ENCODE peak calls at places on chromosomes 2 and 18, in six cellular contexts. One of them, this sample, is unnamed.

GRCh38 chr2:205769879-205770278 is 87.6 kb downstream of the NRP2 start:
- DNase-seq in progenitor cell of endocrine pancreas: no peak
- DNase-seq in stimulated activated CD8-positive, alpha-beta memory T cell treated with anti-CD3 and anti-CD28 coated beads, Interleukin-2, amount 100 ng/mL, for 48 hours: no peak
- DNase-seq in left kidney: peak; percentile 20
- DNase-seq in foreskin fibroblast: no peak
- DNase-seq in amniotic stem cell: no peak
- DNase-seq in this sample: no peak

GRCh38 chr2:130336877-130337734 is 5.6 kb upstream of the IMP4 start:
- DNase-seq in left kidney: peak; percentile 95
- DNase-seq in amniotic stem cell: peak; percentile 53
- DNase-seq in stimulated activated CD8-positive, alpha-beta memory T cell treated with anti-CD3 and anti-CD28 coated beads, Interleukin-2, amount 100 ng/mL, for 48 hours: no peak
- DNase-seq in foreskin fibroblast: peak; percentile 86
- DNase-seq in progenitor cell of endocrine pancreas: peak; percentile 91
- DNase-seq in this sample: no peak

GRCh38 chr2:1494257-1494656 is 81.0 kb downstream of the TPO start:
- DNase-seq in progenitor cell of endocrine pancreas: no peak
- DNase-seq in foreskin fibroblast: no peak
- DNase-seq in amniotic stem cell: no peak
- DNase-seq in left kidney: no peak
- DNase-seq in stimulated activated CD8-positive, alpha-beta memory T cell treated with anti-CD3 and anti-CD28 coated beads, Interleukin-2, amount 100 ng/mL, for 48 hours: no peak
- DNase-seq in this sample: no peak

GRCh38 chr2:172985139-172985874 is 90.3 kb upstream of the MAP3K20 start:
- DNase-seq in progenitor cell of endocrine pancreas: no peak
- DNase-seq in stimulated activated CD8-positive, alpha-beta memory T cell treated with anti-CD3 and anti-CD28 coated beads, Interleukin-2, amount 100 ng/mL, for 48 hours: no peak
- DNase-seq in left kidney: no peak
- DNase-seq in foreskin fibroblast: peak; percentile 59
- DNase-seq in amniotic stem cell: peak; percentile 61
- DNase-seq in this sample: peak; percentile 67

GRCh38 chr2:173090973-173091660 is 15.5 kb downstream of the MAP3K20 start:
- DNase-seq in progenitor cell of endocrine pancreas: no peak
- DNase-seq in left kidney: no peak
- DNase-seq in stimulated activated CD8-positive, alpha-beta memory T cell treated with anti-CD3 and anti-CD28 coated beads, Interleukin-2, amount 100 ng/mL, for 48 hours: no peak
- DNase-seq in foreskin fibroblast: no peak
- DNase-seq in amniotic stem cell: no peak
- DNase-seq in this sample: no peak

GRCh38 chr2:63189026-63189425 is 138.4 kb downstream of the OTX1 start:
- DNase-seq in amniotic stem cell: peak; percentile 38
- DNase-seq in foreskin fibroblast: peak; percentile 64
- DNase-seq in progenitor cell of endocrine pancreas: no peak
- DNase-seq in left kidney: peak; percentile 15
- DNase-seq in stimulated activated CD8-positive, alpha-beta memory T cell treated with anti-CD3 and anti-CD28 coated beads, Interleukin-2, amount 100 ng/mL, for 48 hours: no peak
- DNase-seq in this sample: no peak

GRCh38 chr2:108490506-108491122 is 41.6 kb downstream of the GCC2 start:
- DNase-seq in foreskin fibroblast: no peak
- DNase-seq in stimulated activated CD8-positive, alpha-beta memory T cell treated with anti-CD3 and anti-CD28 coated beads, Interleukin-2, amount 100 ng/mL, for 48 hours: no peak
- DNase-seq in progenitor cell of endocrine pancreas: no peak
- DNase-seq in left kidney: no peak
- DNase-seq in amniotic stem cell: no peak
- DNase-seq in this sample: no peak

GRCh38 chr2:118442949-118443348 is 354.7 kb downstream of the INSIG2 start:
- DNase-seq in left kidney: no peak
- DNase-seq in progenitor cell of endocrine pancreas: no peak
- DNase-seq in amniotic stem cell: no peak
- DNase-seq in stimulated activated CD8-positive, alpha-beta memory T cell treated with anti-CD3 and anti-CD28 coated beads, Interleukin-2, amount 100 ng/mL, for 48 hours: no peak
- DNase-seq in foreskin fibroblast: no peak
- DNase-seq in this sample: no peak

GRCh38 chr2:11805920-11806319 is 59.5 kb downstream of the LPIN1 start:
- DNase-seq in progenitor cell of endocrine pancreas: no peak
- DNase-seq in foreskin fibroblast: no peak
- DNase-seq in left kidney: no peak
- DNase-seq in stimulated activated CD8-positive, alpha-beta memory T cell treated with anti-CD3 and anti-CD28 coated beads, Interleukin-2, amount 100 ng/mL, for 48 hours: no peak
- DNase-seq in amniotic stem cell: no peak
- DNase-seq in this sample: no peak

GRCh38 chr2:2199841-2200240 is 131.2 kb downstream of the MYT1L start:
- DNase-seq in amniotic stem cell: no peak
- DNase-seq in left kidney: no peak
- DNase-seq in foreskin fibroblast: no peak
- DNase-seq in progenitor cell of endocrine pancreas: no peak
- DNase-seq in stimulated activated CD8-positive, alpha-beta memory T cell treated with anti-CD3 and anti-CD28 coated beads, Interleukin-2, amount 100 ng/mL, for 48 hours: no peak
- DNase-seq in this sample: no peak

GRCh38 chr2:199581504-199581903 is 123.8 kb upstream of the SATB2 start:
- DNase-seq in amniotic stem cell: no peak
- DNase-seq in stimulated activated CD8-positive, alpha-beta memory T cell treated with anti-CD3 and anti-CD28 coated beads, Interleukin-2, amount 100 ng/mL, for 48 hours: no peak
- DNase-seq in progenitor cell of endocrine pancreas: no peak
- DNase-seq in foreskin fibroblast: no peak
- DNase-seq in left kidney: no peak
- DNase-seq in this sample: no peak

GRCh38 chr2:166972002-166972401 is 83.7 kb downstream of the XIRP2 start:
- DNase-seq in stimulated activated CD8-positive, alpha-beta memory T cell treated with anti-CD3 and anti-CD28 coated beads, Interleukin-2, amount 100 ng/mL, for 48 hours: no peak
- DNase-seq in amniotic stem cell: no peak
- DNase-seq in left kidney: no peak
- DNase-seq in foreskin fibroblast: no peak
- DNase-seq in progenitor cell of endocrine pancreas: no peak
- DNase-seq in this sample: no peak

GRCh38 chr18:21703241-21703820 is 1.2 kb downstream of the ABHD3 start:
- DNase-seq in progenitor cell of endocrine pancreas: no peak
- DNase-seq in left kidney: no peak
- DNase-seq in foreskin fibroblast: no peak
- DNase-seq in stimulated activated CD8-positive, alpha-beta memory T cell treated with anti-CD3 and anti-CD28 coated beads, Interleukin-2, amount 100 ng/mL, for 48 hours: no peak
- DNase-seq in amniotic stem cell: no peak
- DNase-seq in this sample: no peak

GRCh38 chr2:100289020-100289419 is 33.3 kb downstream of the LONRF2 start:
- DNase-seq in left kidney: no peak
- DNase-seq in foreskin fibroblast: no peak
- DNase-seq in progenitor cell of endocrine pancreas: no peak
- DNase-seq in stimulated activated CD8-positive, alpha-beta memory T cell treated with anti-CD3 and anti-CD28 coated beads, Interleukin-2, amount 100 ng/mL, for 48 hours: no peak
- DNase-seq in amniotic stem cell: no peak
- DNase-seq in this sample: no peak

GRCh38 chr2:111534816-111535803 is 348.9 kb downstream of the ANAPC1 start:
- DNase-seq in stimulated activated CD8-positive, alpha-beta memory T cell treated with anti-CD3 and anti-CD28 coated beads, Interleukin-2, amount 100 ng/mL, for 48 hours: no peak
- DNase-seq in foreskin fibroblast: peak; percentile 76
- DNase-seq in amniotic stem cell: no peak
- DNase-seq in progenitor cell of endocrine pancreas: no peak
- DNase-seq in left kidney: peak; percentile 47
- DNase-seq in this sample: no peak

GRCh38 chr2:170974304-170974993 is 45.4 kb downstream of the GORASP2 start:
- DNase-seq in left kidney: peak; percentile 52
- DNase-seq in stimulated activated CD8-positive, alpha-beta memory T cell treated with anti-CD3 and anti-CD28 coated beads, Interleukin-2, amount 100 ng/mL, for 48 hours: no peak
- DNase-seq in foreskin fibroblast: peak; percentile 45
- DNase-seq in progenitor cell of endocrine pancreas: no peak
- DNase-seq in amniotic stem cell: no peak
- DNase-seq in this sample: no peak

GRCh38 chr2:192190474-192190873 is 4.3 kb downstream of the TMEFF2 start:
- DNase-seq in left kidney: peak; percentile 49
- DNase-seq in foreskin fibroblast: peak; percentile 62
- DNase-seq in amniotic stem cell: no peak
- DNase-seq in stimulated activated CD8-positive, alpha-beta memory T cell treated with anti-CD3 and anti-CD28 coated beads, Interleukin-2, amount 100 ng/mL, for 48 hours: no peak
- DNase-seq in progenitor cell of endocrine pancreas: no peak
- DNase-seq in this sample: no peak

GRCh38 chr2:241534701-241535375 is 23.7 kb upstream of the BOK start:
- DNase-seq in left kidney: no peak
- DNase-seq in progenitor cell of endocrine pancreas: no peak
- DNase-seq in foreskin fibroblast: no peak
- DNase-seq in stimulated activated CD8-positive, alpha-beta memory T cell treated with anti-CD3 and anti-CD28 coated beads, Interleukin-2, amount 100 ng/mL, for 48 hours: no peak
- DNase-seq in amniotic stem cell: no peak
- DNase-seq in this sample: no peak

GRCh38 chr2:84880645-84881521 is at the start of gene TRABD2A:
- DNase-seq in stimulated activated CD8-positive, alpha-beta memory T cell treated with anti-CD3 and anti-CD28 coated beads, Interleukin-2, amount 100 ng/mL, for 48 hours: peak; percentile 68
- DNase-seq in amniotic stem cell: no peak
- DNase-seq in left kidney: peak; percentile 57
- DNase-seq in foreskin fibroblast: peak; percentile 65
- DNase-seq in progenitor cell of endocrine pancreas: no peak
- DNase-seq in this sample: no peak

GRCh38 chr2:212520340-212520739 is 18.3 kb downstream of the ERBB4 start:
- DNase-seq in progenitor cell of endocrine pancreas: no peak
- DNase-seq in foreskin fibroblast: peak; percentile 2
- DNase-seq in amniotic stem cell: no peak
- DNase-seq in stimulated activated CD8-positive, alpha-beta memory T cell treated with anti-CD3 and anti-CD28 coated beads, Interleukin-2, amount 100 ng/mL, for 48 hours: no peak
- DNase-seq in left kidney: peak; percentile 59
- DNase-seq in this sample: no peak

GRCh38 chr2:178208336-178208735 is 14.0 kb downstream of the OSBPL6 start:
- DNase-seq in progenitor cell of endocrine pancreas: no peak
- DNase-seq in left kidney: no peak
- DNase-seq in stimulated activated CD8-positive, alpha-beta memory T cell treated with anti-CD3 and anti-CD28 coated beads, Interleukin-2, amount 100 ng/mL, for 48 hours: no peak
- DNase-seq in amniotic stem cell: no peak
- DNase-seq in foreskin fibroblast: no peak
- DNase-seq in this sample: no peak

GRCh38 chr2:888211-888801 is 62.3 kb upstream of the SNTG2 start:
- DNase-seq in stimulated activated CD8-positive, alpha-beta memory T cell treated with anti-CD3 and anti-CD28 coated beads, Interleukin-2, amount 100 ng/mL, for 48 hours: no peak
- DNase-seq in left kidney: no peak
- DNase-seq in progenitor cell of endocrine pancreas: no peak
- DNase-seq in foreskin fibroblast: peak; percentile 83
- DNase-seq in amniotic stem cell: no peak
- DNase-seq in this sample: no peak

GRCh38 chr2:241768251-241768711 is 8.3 kb upstream of the GAL3ST2 start:
- DNase-seq in progenitor cell of endocrine pancreas: no peak
- DNase-seq in foreskin fibroblast: no peak
- DNase-seq in stimulated activated CD8-positive, alpha-beta memory T cell treated with anti-CD3 and anti-CD28 coated beads, Interleukin-2, amount 100 ng/mL, for 48 hours: no peak
- DNase-seq in amniotic stem cell: no peak
- DNase-seq in left kidney: no peak
- DNase-seq in this sample: no peak

GRCh38 chr2:237132799-237133198 is 47.1 kb downstream of the COPS8 start:
- DNase-seq in progenitor cell of endocrine pancreas: no peak
- DNase-seq in stimulated activated CD8-positive, alpha-beta memory T cell treated with anti-CD3 and anti-CD28 coated beads, Interleukin-2, amount 100 ng/mL, for 48 hours: no peak
- DNase-seq in foreskin fibroblast: no peak
- DNase-seq in left kidney: no peak
- DNase-seq in amniotic stem cell: no peak
- DNase-seq in this sample: no peak

GRCh38 chr2:216235462-216235861 is 126.3 kb downstream of the XRCC5 start:
- DNase-seq in foreskin fibroblast: no peak
- DNase-seq in amniotic stem cell: no peak
- DNase-seq in stimulated activated CD8-positive, alpha-beta memory T cell treated with anti-CD3 and anti-CD28 coated beads, Interleukin-2, amount 100 ng/mL, for 48 hours: no peak
- DNase-seq in progenitor cell of endocrine pancreas: no peak
- DNase-seq in left kidney: no peak
- DNase-seq in this sample: no peak

GRCh38 chr2:101440127-101440738 is 34.7 kb downstream of the RFX8 start:
- DNase-seq in stimulated activated CD8-positive, alpha-beta memory T cell treated with anti-CD3 and anti-CD28 coated beads, Interleukin-2, amount 100 ng/mL, for 48 hours: no peak
- DNase-seq in amniotic stem cell: no peak
- DNase-seq in foreskin fibroblast: peak; percentile 36
- DNase-seq in left kidney: peak; percentile 46
- DNase-seq in progenitor cell of endocrine pancreas: no peak
- DNase-seq in this sample: no peak

GRCh38 chr18:59669872-59670657 is 27.2 kb downstream of the CCBE1 start:
- DNase-seq in amniotic stem cell: no peak
- DNase-seq in left kidney: no peak
- DNase-seq in stimulated activated CD8-positive, alpha-beta memory T cell treated with anti-CD3 and anti-CD28 coated beads, Interleukin-2, amount 100 ng/mL, for 48 hours: no peak
- DNase-seq in progenitor cell of endocrine pancreas: no peak
- DNase-seq in foreskin fibroblast: peak; percentile 93
- DNase-seq in this sample: no peak

GRCh38 chr2:43029186-43029585 is 197.2 kb downstream of the ZFP36L2 start:
- DNase-seq in left kidney: no peak
- DNase-seq in progenitor cell of endocrine pancreas: no peak
- DNase-seq in stimulated activated CD8-positive, alpha-beta memory T cell treated with anti-CD3 and anti-CD28 coated beads, Interleukin-2, amount 100 ng/mL, for 48 hours: no peak
- DNase-seq in amniotic stem cell: no peak
- DNase-seq in foreskin fibroblast: no peak
- DNase-seq in this sample: no peak

GRCh38 chr18:50709215-50709614 is 110.6 kb downstream of the MRO start:
- DNase-seq in stimulated activated CD8-positive, alpha-beta memory T cell treated with anti-CD3 and anti-CD28 coated beads, Interleukin-2, amount 100 ng/mL, for 48 hours: no peak
- DNase-seq in left kidney: peak; percentile 70
- DNase-seq in foreskin fibroblast: no peak
- DNase-seq in amniotic stem cell: no peak
- DNase-seq in progenitor cell of endocrine pancreas: no peak
- DNase-seq in this sample: no peak

GRCh38 chr18:76875390-76876330 is 53.3 kb downstream of the ZNF236 start:
- DNase-seq in stimulated activated CD8-positive, alpha-beta memory T cell treated with anti-CD3 and anti-CD28 coated beads, Interleukin-2, amount 100 ng/mL, for 48 hours: no peak
- DNase-seq in left kidney: peak; percentile 78
- DNase-seq in amniotic stem cell: no peak
- DNase-seq in progenitor cell of endocrine pancreas: peak; percentile 33
- DNase-seq in foreskin fibroblast: peak; percentile 58
- DNase-seq in this sample: no peak

GRCh38 chr18:70024829-70025228 is 77.2 kb upstream of the CD226 start:
- DNase-seq in amniotic stem cell: no peak
- DNase-seq in progenitor cell of endocrine pancreas: no peak
- DNase-seq in left kidney: no peak
- DNase-seq in stimulated activated CD8-positive, alpha-beta memory T cell treated with anti-CD3 and anti-CD28 coated beads, Interleukin-2, amount 100 ng/mL, for 48 hours: no peak
- DNase-seq in foreskin fibroblast: no peak
- DNase-seq in this sample: no peak

GRCh38 chr18:21452381-21452780 is 148.1 kb downstream of the ESCO1 start:
- DNase-seq in left kidney: no peak
- DNase-seq in amniotic stem cell: no peak
- DNase-seq in foreskin fibroblast: no peak
- DNase-seq in progenitor cell of endocrine pancreas: no peak
- DNase-seq in stimulated activated CD8-positive, alpha-beta memory T cell treated with anti-CD3 and anti-CD28 coated beads, Interleukin-2, amount 100 ng/mL, for 48 hours: no peak
- DNase-seq in this sample: no peak

This sample was measured in T1000.